ENCODE peak calls at places on chromosomes 4 and X, in four cellular contexts. K is lung microvascular endothelial cell; S is right lobe of liver; A is effector CD8-positive, alpha-beta T cell. P is an unnamed sample.

GRCh38 chr4:7909966-7910720 is 29.5 kb downstream of the AFAP1 start:
- DNase-seq in K (no peak), S (no peak), A (no peak), P (no peak)

GRCh38 chr4:168634276-168634802 is 137.5 kb downstream of the PALLD start:
- DNase-seq in K (peak), S (no peak), A (no peak), P (no peak)

GRCh38 chrX:572490-573124 is 58.0 kb upstream of the SHOX start:
- DNase-seq in K (no peak), S (no peak), A (no peak), P (no peak)

GRCh38 chrX:55648434-55648833 is 25.2 kb downstream of the FOXR2 start:
- DNase-seq in K (no peak), S (no peak), A (no peak), P (no peak)

GRCh38 chr4:140326395-140326993 is 47.0 kb upstream of the SCOC start:
- DNase-seq in K (peak), S (no peak), A (no peak), P (no peak)

GRCh38 chr4:158315706-158316105 is 105.4 kb downstream of the TMEM144 start:
- DNase-seq in K (peak), S (no peak), A (no peak), P (no peak)

GRCh38 chrX:152861826-152862225 is 31.0 kb downstream of the NSDHL start:
- DNase-seq in K (no peak), S (no peak), A (no peak), P (no peak)

GRCh38 chr4:78584863-78585576 is 33.5 kb downstream of the ANXA3 start:
- DNase-seq in K (peak), S (no peak), A (no peak), P (no peak)

GRCh38 chr4:155796031-155796430 is 37.2 kb downstream of the GUCY1B1 start:
- DNase-seq in K (no peak), S (no peak), A (no peak), P (no peak)

GRCh38 chrX:46588263-46588662 is 14.7 kb downstream of the CHST7 start:
- DNase-seq in K (peak), S (no peak), A (no peak), P (no peak)

GRCh38 chr4:120056249-120056648 is 10.4 kb downstream of the MAD2L1 start:
- DNase-seq in K (peak), S (no peak), A (no peak), P (no peak)

GRCh38 chr4:168604496-168605373 is 107.9 kb downstream of the PALLD start:
- DNase-seq in K (peak), S (no peak), A (no peak), P (no peak)

GRCh38 chrX:139596068-139596467 is 65.5 kb downstream of the F9 start:
- DNase-seq in K (no peak), S (no peak), A (no peak), P (no peak)

GRCh38 chrX:135421537-135421931 is 210 bp upstream of the SMIM10L2A start:
- DNase-seq in K (peak), S (peak), A (peak), P (peak)

GRCh38 chrX:81556880-81557279 is 355.0 kb downstream of the SH3BGRL start:
- DNase-seq in K (no peak), S (no peak), A (no peak), P (no peak)

GRCh38 chrX:124804962-124805361 is 458.6 kb downstream of the SH2D1A start:
- DNase-seq in K (no peak), S (no peak), A (no peak), P (no peak)

GRCh38 chr4:114563536-114564315 is 34.9 kb upstream of the UGT8 start:
- DNase-seq in K (no peak), S (no peak), A (no peak), P (no peak)

GRCh38 chr4:153541426-153542096 is 75.4 kb downstream of the TMEM131L start:
- DNase-seq in K (peak), S (no peak), A (no peak), P (no peak)

GRCh38 chrX:13487731-13488505 is 81.5 kb upstream of the EGFL6 start:
- DNase-seq in K (peak), S (no peak), A (no peak), P (no peak)

GRCh38 chr4:18318682-18319410 is 297.3 kb upstream of the LCORL start:
- DNase-seq in K (peak), S (peak), A (no peak), P (no peak)

GRCh38 chr4:924107-925096 is 7.7 kb downstream of the GAK start:
- DNase-seq in K (peak), S (no peak), A (peak), P (no peak)